ENCODE peak calls at places on chromosome 12, in four cellular contexts. S is K562, R is H1, I is A549. B is an unnamed sample. For H3K4me1, the result is how much of the 10 kb centered on the place peaks cover.

GRCh38 chr12:88854260-88854659 is 274.0 kb upstream of the KITLG start:
- DNase-seq in S (no peak), R (no peak), I (peak), B (peak)

GRCh38 chr12:120316798-120317257 is 10.8 kb downstream of the PLA2G1B start:
- DNase-seq in S (peak), R (peak), I (no peak), B (no peak)

GRCh38 chr12:27293463-27293862 is 39.2 kb upstream of the BMAL2 start:
- DNase-seq in S (no peak), R (no peak), I (no peak), B (peak)

GRCh38 chr12:105253882-105254513 is 18.0 kb upstream of the APPL2 start:
- DNase-seq in S (peak), R (no peak), I (peak), B (peak)

GRCh38 chr12:127374447-127374846 is 892.5 kb upstream of the TMEM132C start:
- DNase-seq in S (no peak), R (no peak), I (no peak), B (no peak)

GRCh38 chr12:132464820-132465219 is 25.1 kb upstream of the FBRSL1 start:
- DNase-seq in S (no peak), R (no peak), I (no peak), B (no peak)

GRCh38 chr12:78167510-78167909 is 336.8 kb downstream of the NAV3 start:
- DNase-seq in S (no peak), R (no peak), I (no peak), B (no peak)

GRCh38 chr12:14892726-14893442 is 7.2 kb upstream of the MGP start:
- DNase-seq in S (no peak), R (no peak), I (peak), B (peak)

GRCh38 chr12:9086087-9086486 is 29.6 kb downstream of the A2M start:
- DNase-seq in S (no peak), R (no peak), I (no peak), B (no peak)

GRCh38 chr12:95335948-95336347 is 118.3 kb downstream of the VEZT start:
- DNase-seq in S (no peak), R (no peak), I (peak), B (peak)

GRCh38 chr12:120980800-120981368 is 2.5 kb downstream of the HNF1A start:
- DNase-seq in S (no peak), R (no peak), I (peak), B (no peak)

GRCh38 chr12:86179855-86180254 is 76.3 kb downstream of the MGAT4C start:
- DNase-seq in S (no peak), R (no peak), I (no peak), B (no peak)

GRCh38 chr12:67531519-67531918 is 117.0 kb upstream of the DYRK2 start:
- DNase-seq in S (no peak), R (no peak), I (no peak), B (no peak)

GRCh38 chr12:131035268-131035681 is 81.6 kb downstream of the ADGRD1 start:
- DNase-seq in S (no peak), R (no peak), I (no peak), B (no peak)

GRCh38 chr12:81888341-81888740 is 129.2 kb upstream of the PPFIA2 start:
- DNase-seq in S (no peak), R (no peak), I (no peak), B (no peak)

GRCh38 chr12:88562846-88563582 is 17.3 kb downstream of the KITLG start:
- DNase-seq in S (no peak), R (no peak), I (no peak), B (peak)

GRCh38 chr12:3076730-3077571 is at the start of gene TSPAN9:
- DNase-seq in S (peak), R (peak), I (peak), B (peak)

GRCh38 chr12:22275847-22276246 is 58.7 kb downstream of the ST8SIA1 start:
- DNase-seq in S (no peak), R (no peak), I (peak), B (peak)

GRCh38 chr12:96985515-96986362 is 78.7 kb downstream of the NEDD1 start:
- DNase-seq in S (peak), R (peak), I (peak), B (no peak)

GRCh38 chr12:104490850-104491249 is 34.1 kb downstream of the CHST11 start:
- DNase-seq in S (no peak), R (no peak), I (no peak), B (no peak)

GRCh38 chr12:113990548-113991223 is 24.6 kb upstream of the RBM19 start:
- DNase-seq in S (no peak), R (no peak), I (no peak), B (no peak)

GRCh38 chr12:1173806-1174617 is 183.0 kb downstream of the ERC1 start:
- DNase-seq in S (no peak), R (no peak), I (no peak), B (no peak)

GRCh38 chr12:22101749-22102243 is 55.8 kb downstream of the CMAS start:
- DNase-seq in S (no peak), R (no peak), I (no peak), B (peak)

GRCh38 chr12:22598763-22599161 is 26.2 kb upstream of the ETNK1 start:
- DNase-seq in S (no peak), R (no peak), I (peak), B (no peak)

GRCh38 chr12:7602287-7602686 is 63.4 kb downstream of the APOBEC1 start:
- DNase-seq in S (no peak), R (no peak), I (no peak), B (peak)

GRCh38 chr12:123058980-123059379 is 78.5 kb downstream of the ARL6IP4 start:
- DNase-seq in S (no peak), R (no peak), I (no peak), B (peak)

DNA sequence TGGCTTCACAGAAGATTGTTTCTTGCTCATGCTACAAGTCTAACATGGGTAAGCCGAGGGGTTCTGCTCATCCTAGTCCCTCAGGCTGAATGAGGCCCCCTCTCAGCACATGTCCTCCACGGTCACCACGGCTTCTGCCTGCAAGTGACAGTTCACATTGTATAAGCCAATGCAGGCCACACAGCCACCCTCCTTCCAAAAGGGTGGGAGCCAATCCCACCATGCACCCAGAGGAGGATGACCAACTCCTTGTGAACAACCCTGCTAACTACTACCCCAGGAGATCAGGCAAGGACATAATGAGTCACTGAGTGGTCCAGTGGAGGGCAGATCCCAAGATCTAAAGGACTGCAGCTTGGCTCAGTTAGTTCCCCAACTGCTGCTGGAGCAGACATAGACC is 6.1 kb downstream of the SPRING1 start:
- DNase-seq in S (no peak), R (no peak), I (no peak), B (no peak)
- TF ChIP-seq USF2 in S (no peak), R (no peak), I (no peak), B (no peak)

GRCh38 chr12:52199294-52199920 is 7.6 kb upstream of the KRT80 start:
- DNase-seq in S (no peak), R (no peak), I (no peak), B (no peak)
- H3K4me1 ChIP-seq in S (under half), R (under half), I (half or more), B (under half)

GRCh38 chr12:62646566-62646965 is 179.9 kb downstream of the MON2 start:
- DNase-seq in S (no peak), R (no peak), I (no peak), B (no peak)

GRCh38 chr12:62649412-62650116 is 182.9 kb downstream of the MON2 start:
- DNase-seq in S (no peak), R (no peak), I (peak), B (no peak)

GRCh38 chr12:62651138-62651537 is 184.5 kb downstream of the MON2 start:
- DNase-seq in S (no peak), R (no peak), I (no peak), B (no peak)

GRCh38 chr12:62643470-62643869 is 176.8 kb downstream of the MON2 start:
- DNase-seq in S (no peak), R (no peak), I (no peak), B (peak)

DNA sequence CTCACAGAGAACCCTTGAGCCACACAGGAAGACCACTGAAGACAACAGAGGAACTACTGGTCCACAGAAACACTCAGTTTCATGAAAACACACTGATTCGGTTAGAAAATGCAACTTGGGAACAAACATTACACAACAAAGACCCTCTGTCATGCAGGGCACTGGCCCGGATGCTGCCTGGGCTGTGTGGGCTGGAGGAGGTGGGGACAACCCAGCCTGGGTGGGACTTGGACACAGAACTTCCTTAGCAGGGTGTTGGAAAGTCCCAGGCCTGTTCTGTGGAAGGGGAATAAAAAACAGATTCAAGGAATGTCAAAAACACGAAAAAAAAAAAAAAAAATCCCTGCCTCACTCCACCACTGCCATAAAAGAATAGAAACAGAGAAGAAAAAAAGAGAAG is 181.0 kb downstream of the MON2 start:
- DNase-seq in S (no peak), R (no peak), I (no peak), B (no peak)
- TF ChIP-seq USF2 in S (no peak), R (no peak), I (no peak), B (no peak)

DNA sequence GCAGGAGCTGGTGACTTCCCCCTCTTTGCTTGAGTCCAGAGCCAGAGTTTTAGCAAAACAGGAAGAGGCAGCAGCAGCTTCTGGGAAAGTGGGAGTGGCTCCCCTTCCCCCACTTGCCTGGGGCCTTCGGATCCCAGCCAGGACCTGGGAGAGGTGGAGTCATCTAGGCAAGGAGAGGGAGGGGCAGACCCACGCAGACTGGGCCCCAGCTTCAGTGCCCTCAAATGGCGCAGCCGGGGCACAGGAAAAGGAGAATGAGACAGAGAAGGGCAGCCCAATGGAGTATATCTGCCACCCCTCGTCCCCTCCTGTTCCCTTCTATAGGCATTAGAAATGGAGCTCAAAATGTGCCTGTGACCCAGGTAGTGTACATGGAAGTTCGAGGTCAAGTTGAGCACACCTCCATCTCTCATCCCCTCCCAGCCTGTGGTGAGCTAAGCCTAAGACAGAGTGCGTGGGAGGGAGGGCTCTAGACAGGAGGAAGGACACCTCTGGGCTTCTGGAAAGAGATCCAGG is 9.3 kb upstream of the HDAC7 start:
- DNase-seq in S (peak), R (no peak), I (peak), B (peak)
- H3K4me1 ChIP-seq in S (under half), R (under half), I (under half), B (under half)

GRCh38 chr12:5910790-5911548 is 34.1 kb downstream of the ANO2 start:
- DNase-seq in S (no peak), R (no peak), I (no peak), B (no peak)

GRCh38 chr12:5912011-5912410 is 33.0 kb downstream of the ANO2 start:
- DNase-seq in S (no peak), R (no peak), I (no peak), B (no peak)

GRCh38 chr12:5915511-5915910 is 29.5 kb downstream of the ANO2 start:
- DNase-seq in S (no peak), R (no peak), I (no peak), B (no peak)

GRCh38 chr12:5914387-5915149 is 30.5 kb downstream of the ANO2 start:
- DNase-seq in S (no peak), R (no peak), I (no peak), B (no peak)

GRCh38 chr12:5912437-5913334 is 32.4 kb downstream of the ANO2 start:
- DNase-seq in S (peak), R (peak), I (peak), B (no peak)
- TF ChIP-seq USF2 in S (no peak), R (no peak), I (no peak), B (no peak)

GRCh38 chr12:45242180-45242579 is 26.3 kb downstream of the ANO6 start:
- DNase-seq in S (no peak), R (no peak), I (no peak), B (no peak)
- H3K4me1 ChIP-seq in S (under half), R (under half), I (under half), B (under half)

DNA sequence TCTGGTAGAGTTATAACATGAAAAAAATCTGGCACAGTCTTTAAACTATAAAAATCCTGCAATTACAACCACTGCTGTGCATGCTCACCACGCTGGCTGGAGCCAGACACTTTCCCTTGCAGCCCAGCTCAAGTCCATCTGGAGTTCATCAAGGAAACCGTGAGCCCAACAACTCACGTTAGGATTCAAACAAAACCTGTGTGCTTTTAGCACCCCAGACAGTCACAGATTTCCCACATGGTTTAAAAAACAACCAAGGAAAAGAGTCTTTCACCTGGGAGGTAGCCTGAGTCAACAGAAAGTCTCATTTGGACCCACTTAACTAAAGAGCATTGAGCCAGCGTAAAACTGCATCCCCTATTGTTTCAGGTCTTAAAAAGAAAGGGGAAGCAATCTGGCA is 4.7 kb downstream of the LRIG3 start:
- DNase-seq in S (no peak), R (no peak), I (no peak), B (peak)
- TF ChIP-seq USF2 in S (no peak), R (no peak), I (no peak), B (no peak)